ENCODE peak calls at places on chromosomes 5 and 9, in seven cellular contexts. W is fibroblast of lung, S is endodermal cell, Z is endothelial cell of umbilical vein, C is Panc1, A is IMR-90, U is prostate gland. N is an unnamed sample.

GRCh38 chr5:55540024-55540423 is 5.3 kb upstream of the PLPP1 start:
- DNase-seq in A (peak; percentile 61), U (no peak), C (no peak), S (no peak), W (peak; percentile 45), Z (no peak), N (no peak)

GRCh38 chr5:82356808-82357671 is 78.9 kb upstream of the RPS23 start:
- DNase-seq in C (peak; percentile 28), A (peak; percentile 94), S (peak; percentile 65), U (peak; percentile 70), W (peak; percentile 92), Z (peak; percentile 91), N (peak; percentile 74)

GRCh38 chr9:97984188-97985057 is 1.3 kb downstream of the ANP32B start:
- DNase-seq in Z (peak; percentile 66), U (peak; percentile 67), S (peak; percentile 77), A (peak; percentile 78), C (no peak), W (peak; percentile 81), N (peak; percentile 83)

GRCh38 chr9:114300846-114301797 is 21.8 kb upstream of the ORM1 start:
- DNase-seq in U (no peak), W (no peak), A (no peak), S (peak; percentile 30), Z (no peak), C (no peak), N (no peak)

GRCh38 chr5:162067651-162068411 is at the start of gene GABRG2:
- DNase-seq in S (peak; percentile 47), W (no peak), Z (no peak), U (no peak), C (no peak), A (no peak), N (no peak)

GRCh38 chr5:150846651-150847333 is 471 bp downstream of the IRGM start:
- DNase-seq in W (peak; percentile 94), C (peak; percentile 51), A (peak; percentile 88), U (peak; percentile 76), Z (peak; percentile 86), S (peak; percentile 78), N (peak; percentile 17)

GRCh38 chr5:79829260-79829659 is 139.6 kb downstream of the CMYA5 start:
- DNase-seq in C (no peak), A (no peak), W (no peak), U (no peak), Z (no peak), S (peak; percentile 89), N (no peak)

GRCh38 chr9:118644066-118644465 is 725.2 kb downstream of the BRINP1 start:
- DNase-seq in U (no peak), C (no peak), Z (no peak), S (no peak), W (no peak), A (no peak), N (no peak)

GRCh38 chr5:150694638-150695037 is 6.2 kb downstream of the RBM22 start:
- DNase-seq in A (peak; percentile 54), C (no peak), U (no peak), W (peak; percentile 60), S (no peak), Z (no peak), N (no peak)

GRCh38 chr9:13529321-13530104 is 250.0 kb upstream of the MPDZ start:
- DNase-seq in A (no peak), C (no peak), W (no peak), S (no peak), Z (no peak), U (no peak), N (no peak)

GRCh38 chr9:97388721-97389238 is 23.1 kb upstream of the TDRD7 start:
- DNase-seq in C (no peak), A (no peak), U (no peak), S (no peak), W (no peak), Z (no peak), N (no peak)

GRCh38 chr5:158602981-158603380 is 496.7 kb downstream of the EBF1 start:
- DNase-seq in C (no peak), Z (no peak), W (no peak), A (no peak), U (no peak), S (no peak), N (no peak)

GRCh38 chr9:63816742-63817621 is 1468.0 kb downstream of the FOXD4L5 start:
- DNase-seq in W (peak; percentile 92), Z (peak; percentile 69), U (peak; percentile 96), C (no peak), A (peak; percentile 82), S (peak; percentile 100), N (peak; percentile 44)

GRCh38 chr5:72178910-72179815 is 71.9 kb downstream of the MAP1B start:
- DNase-seq in Z (no peak), A (peak; percentile 91), U (peak; percentile 67), W (peak; percentile 91), C (no peak), S (peak; percentile 61), N (peak; percentile 25)

GRCh38 chr5:116078199-116078598 is 6.6 kb upstream of the COMMD10 start:
- DNase-seq in C (no peak), W (no peak), Z (no peak), S (no peak), U (no peak), A (no peak), N (no peak)

GRCh38 chr5:172437445-172438303 is 16.7 kb downstream of the SH3PXD2B start:
- DNase-seq in W (peak; percentile 89), C (no peak), Z (peak; percentile 95), S (no peak), U (no peak), A (peak; percentile 79), N (no peak)

GRCh38 chr5:52531105-52531504 is 256.6 kb upstream of the ITGA1 start:
- DNase-seq in Z (no peak), S (peak; percentile 40), W (no peak), U (no peak), C (no peak), A (no peak), N (no peak)

DNA sequence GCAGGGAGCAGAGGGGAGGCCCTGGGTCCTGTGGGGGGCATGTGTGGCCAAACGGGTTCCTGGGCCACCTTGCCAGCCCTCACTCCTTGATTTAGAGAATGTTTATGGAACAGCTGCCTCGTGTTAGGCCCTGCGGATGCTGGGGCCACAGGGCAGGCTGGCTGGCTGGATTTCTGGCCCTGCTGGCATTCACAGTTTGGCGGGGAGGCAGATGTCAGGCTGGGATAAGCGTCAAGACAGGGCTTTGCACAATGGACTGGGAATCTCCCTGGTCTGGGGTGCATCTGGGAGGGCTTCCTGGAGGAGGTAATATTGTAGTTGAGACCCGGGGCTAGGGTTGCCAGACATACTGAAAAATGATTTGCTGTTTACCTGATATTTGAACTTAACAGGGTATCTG is 13.8 kb downstream of the NCS1 start:
- DNase-seq in S (no peak), A (peak; percentile 37), U (no peak), W (peak; percentile 47), C (no peak), Z (peak; percentile 33), N (no peak)
- H3K4me1 ChIP-seq in S (no peaks in the 10 kb centered on the region), A (peaks cover 41% of the 10 kb centered on the region), U (peaks cover 6% of the 10 kb centered on the region), W (peaks cover 33% of the 10 kb centered on the region), C (peaks cover 40% of the 10 kb centered on the region), Z (no peaks in the 10 kb centered on the region), N (no peaks in the 10 kb centered on the region)

GRCh38 chr5:90418214-90418613 is 8.7 kb upstream of the CETN3 start:
- DNase-seq in C (no peak), U (no peak), W (no peak), Z (no peak), A (no peak), S (no peak), N (no peak)

GRCh38 chr5:90424245-90424644 is 14.7 kb upstream of the CETN3 start:
- DNase-seq in U (no peak), S (no peak), A (no peak), Z (no peak), W (no peak), C (no peak), N (no peak)

GRCh38 chr5:90421136-90421535 is 11.6 kb upstream of the CETN3 start:
- DNase-seq in S (peak; percentile 81), W (peak; percentile 12), Z (peak; percentile 7), A (peak; percentile 6), U (no peak), C (no peak), N (no peak)
- TF ChIP-seq CTCF in S (peak; percentile 63), W (no peak), Z (no peak), A (no peak), U (no peak), C (peak; percentile 62), N (no peak)

GRCh38 chr5:146338774-146339714 is at the start of gene POU4F3:
- DNase-seq in C (no peak), U (no peak), A (no peak), S (peak; percentile 86), Z (no peak), W (no peak), N (no peak)

GRCh38 chr5:146336197-146336596 is 2.4 kb upstream of the POU4F3 start:
- DNase-seq in A (no peak), C (no peak), U (no peak), S (no peak), Z (no peak), W (no peak), N (no peak)

GRCh38 chr5:146337264-146337904 is 1.3 kb upstream of the POU4F3 start:
- DNase-seq in A (no peak), W (no peak), C (no peak), S (peak; percentile 67), U (no peak), Z (no peak), N (no peak)

GRCh38 chr5:146339715-146340259 is 1.1 kb downstream of the POU4F3 start:
- DNase-seq in S (peak; percentile 54), A (no peak), C (no peak), W (no peak), U (no peak), Z (no peak), N (no peak)

DNA sequence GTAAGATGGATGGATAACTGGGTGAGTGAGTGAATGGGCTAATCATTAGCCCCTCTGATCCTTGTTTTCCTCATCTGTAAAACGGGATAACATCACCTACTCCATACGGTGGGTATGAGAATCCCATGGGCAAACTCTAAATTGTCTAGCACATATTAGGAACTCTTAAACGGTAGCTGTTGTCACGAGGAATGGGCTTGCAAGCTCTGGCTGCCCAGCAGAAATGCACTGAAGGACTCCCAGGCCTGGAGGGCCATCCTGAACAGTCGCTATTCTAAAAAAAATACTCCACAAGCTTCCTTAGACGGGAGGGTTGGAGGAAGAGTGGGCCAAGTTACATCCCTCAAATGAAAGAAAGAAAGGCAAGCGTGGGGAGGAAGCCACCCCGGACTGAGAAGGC is 711 bp upstream of the POU4F3 start:
- DNase-seq in U (no peak), S (no peak), A (no peak), C (no peak), W (no peak), Z (no peak), N (no peak)
- H3K4me3 ChIP-seq in U (no peak overlapping the region), S (peak overlapping the region; percentile 73), A (no peak overlapping the region), C (no peak overlapping the region), W (no peak overlapping the region), Z (no peak overlapping the region), N (no peak overlapping the region)

GRCh38 chr5:113273949-113274348 is 160.8 kb downstream of the TSSK1B start:
- DNase-seq in A (no peak), Z (no peak), W (no peak), S (peak; percentile 36), C (no peak), U (no peak), N (no peak)

GRCh38 chr5:113269023-113269997 is 165.5 kb downstream of the TSSK1B start:
- DNase-seq in Z (peak; percentile 33), A (no peak), W (no peak), S (peak; percentile 81), U (no peak), C (no peak), N (no peak)

GRCh38 chr5:113271015-113271414 is 163.8 kb downstream of the TSSK1B start:
- DNase-seq in S (peak; percentile 13), Z (peak; percentile 90), A (peak; percentile 73), W (no peak), U (no peak), C (no peak), N (no peak)

GRCh38 chr5:113270081-113270480 is 164.7 kb downstream of the TSSK1B start:
- DNase-seq in W (no peak), C (no peak), Z (peak; percentile 19), A (no peak), U (no peak), S (no peak), N (no peak)

GRCh38 chr5:113271753-113272454 is 162.9 kb downstream of the TSSK1B start:
- DNase-seq in C (no peak), A (no peak), U (no peak), S (no peak), W (no peak), Z (peak; percentile 43), N (no peak)
- H3K4me1 ChIP-seq in C (no peaks in the 10 kb centered on the region), A (peaks cover 9% of the 10 kb centered on the region), U (no peaks in the 10 kb centered on the region), S (peaks cover 45% of the 10 kb centered on the region), W (no peaks in the 10 kb centered on the region), Z (peaks cover 53% of the 10 kb centered on the region), N (peaks cover 45% of the 10 kb centered on the region)

N was measured in gastrocnemius medialis.